ENCODE peak calls at places on chromosomes 12 and 14, in nine cellular contexts. U, C, L, R, K, H, G, F and T are unnamed samples.

GRCh38 chr12:89390802-89391673 is 38.7 kb upstream of the DUSP6 start:
- DNase-seq in F (no peak), C (no peak), G (no peak), U (no peak), H (no peak), K (peak; percentile 31), R (peak; percentile 6), L (peak; percentile 47), T (no peak)

GRCh38 chr14:98614741-98615140 is 657.3 kb downstream of the BCL11B start:
- DNase-seq in C (no peak), F (no peak), K (no peak), G (no peak), L (no peak), U (no peak), R (no peak), H (no peak), T (no peak)

GRCh38 chr12:97594236-97594635 is 131.6 kb downstream of the RMST start:
- DNase-seq in F (no peak), R (no peak), G (no peak), L (no peak), H (no peak), C (peak; percentile 34), U (no peak), K (no peak), T (no peak)

GRCh38 chr12:66287275-66287674 is 15.0 kb upstream of the HELB start:
- DNase-seq in K (no peak), R (no peak), C (no peak), U (no peak), H (no peak), F (no peak), L (no peak), G (no peak), T (no peak)

GRCh38 chr14:48527832-48528231 is 852.4 kb upstream of the MDGA2 start:
- DNase-seq in H (no peak), L (no peak), K (peak; percentile 52), F (no peak), G (no peak), R (no peak), U (no peak), C (no peak), T (no peak)

GRCh38 chr12:129296636-129297035 is 443.4 kb downstream of the GLT1D1 start:
- DNase-seq in G (no peak), R (no peak), U (no peak), L (no peak), H (no peak), F (no peak), C (no peak), K (no peak), T (no peak)

GRCh38 chr14:49972840-49973239 is 80.0 kb downstream of the ARF6 start:
- DNase-seq in K (peak; percentile 88), G (peak; percentile 56), R (peak; percentile 78), U (no peak), C (no peak), H (no peak), L (peak; percentile 89), F (no peak), T (no peak)

GRCh38 chr12:122333142-122334087 is 67.1 kb upstream of the VPS33A start:
- DNase-seq in C (no peak), L (peak; percentile 75), F (no peak), K (no peak), G (no peak), U (no peak), R (no peak), H (no peak), T (no peak)

GRCh38 chr14:69606816-69607215 is 4.6 kb upstream of the SUSD6 start:
- DNase-seq in U (no peak), G (no peak), F (no peak), H (no peak), R (no peak), L (no peak), C (no peak), K (no peak), T (no peak)

GRCh38 chr14:29709490-29709889 is 218.2 kb downstream of the PRKD1 start:
- DNase-seq in K (no peak), U (no peak), L (peak; percentile 76), C (no peak), G (no peak), H (no peak), F (no peak), R (no peak), T (no peak)
- H3K9me3 ChIP-seq in K (no peaks in the 10 kb centered on the region), U (no peaks in the 10 kb centered on the region), L (no peaks in the 10 kb centered on the region), C (no peaks in the 10 kb centered on the region), G (no peaks in the 10 kb centered on the region), H (no peaks in the 10 kb centered on the region), F (no peaks in the 10 kb centered on the region), R (no peaks in the 10 kb centered on the region), T (no peaks in the 10 kb centered on the region)

DNA sequence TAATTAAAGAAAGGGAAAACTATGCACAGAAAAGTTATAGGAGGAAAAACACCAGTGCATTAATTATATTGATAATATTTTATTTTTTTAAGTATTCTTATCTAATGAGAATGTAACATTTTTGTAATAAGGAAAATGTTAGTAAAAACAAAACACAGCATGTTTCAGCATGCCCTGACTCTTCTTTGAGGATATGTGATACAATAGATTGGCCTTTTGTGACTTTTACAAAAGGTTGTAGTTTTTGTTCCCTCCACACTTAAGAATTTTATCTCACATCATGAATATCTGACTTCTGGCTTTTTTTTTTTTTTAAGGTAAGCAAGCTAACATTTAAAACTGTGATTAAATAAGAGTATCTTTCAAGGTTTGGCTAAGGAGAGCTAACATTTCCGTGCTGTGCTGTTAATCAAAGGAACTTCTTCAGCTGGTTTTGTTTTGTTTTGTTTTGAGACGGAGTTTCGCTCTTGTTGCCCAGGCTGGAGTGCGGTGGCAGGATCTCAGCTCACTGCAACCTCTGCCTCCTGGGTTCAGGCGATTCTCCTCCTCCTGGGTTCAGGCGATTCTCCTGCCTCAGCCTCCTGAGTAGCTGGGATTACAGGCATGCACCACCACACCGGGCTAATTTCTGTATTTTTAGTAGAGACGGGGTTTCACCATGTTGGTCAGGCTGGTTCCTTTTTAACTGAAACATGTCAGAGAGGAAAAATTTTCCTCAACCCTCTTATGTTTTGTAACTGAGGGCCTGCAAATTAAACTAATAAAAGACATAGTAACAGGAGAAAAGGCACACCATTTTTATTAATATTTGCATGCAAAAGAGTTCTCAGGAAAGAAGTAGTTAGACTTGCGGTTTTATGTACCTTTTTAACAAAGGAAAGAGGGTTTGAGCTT is 30.7 kb upstream of the RESF1 start:
- DNase-seq in F (no peak), L (no peak), U (no peak), K (no peak), H (no peak), C (no peak), G (no peak), R (no peak), T (no peak)
- H3K9me3 ChIP-seq in F (peaks cover 5% of the 10 kb centered on the region), L (no peaks in the 10 kb centered on the region), U (no peaks in the 10 kb centered on the region), K (peaks cover 3% of the 10 kb centered on the region), H (no peaks in the 10 kb centered on the region), C (peaks cover 21% of the 10 kb centered on the region), G (peaks cover 2% of the 10 kb centered on the region), R (peaks cover 3% of the 10 kb centered on the region), T (no peaks in the 10 kb centered on the region)

DNA sequence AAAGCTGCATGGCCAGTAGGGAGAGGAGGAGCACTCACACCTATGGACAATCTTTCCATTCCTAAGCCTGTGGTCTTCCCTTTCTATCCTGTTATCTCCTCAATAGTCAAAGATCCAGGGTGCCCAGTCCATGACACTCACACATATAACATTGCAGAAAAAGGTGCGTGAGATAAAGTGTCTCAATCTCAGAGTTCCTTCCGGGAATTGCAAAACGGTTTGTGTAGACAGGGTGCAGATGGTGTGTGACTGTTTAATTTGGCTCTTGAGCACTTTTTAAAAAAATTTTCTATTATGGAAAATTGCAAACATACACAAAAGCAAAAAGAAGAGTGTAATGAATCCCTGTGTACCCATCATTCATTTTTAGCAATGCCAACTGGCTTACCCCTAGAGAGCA is 1493.6 kb downstream of the AACS start:
- DNase-seq in U (no peak), K (no peak), L (no peak), R (no peak), H (no peak), F (no peak), G (no peak), C (no peak), T (no peak)
- H3K9me3 ChIP-seq in U (no peaks in the 10 kb centered on the region), K (no peaks in the 10 kb centered on the region), L (no peaks in the 10 kb centered on the region), R (no peaks in the 10 kb centered on the region), H (no peaks in the 10 kb centered on the region), F (no peaks in the 10 kb centered on the region), G (no peaks in the 10 kb centered on the region), C (no peaks in the 10 kb centered on the region), T (no peaks in the 10 kb centered on the region)

DNA sequence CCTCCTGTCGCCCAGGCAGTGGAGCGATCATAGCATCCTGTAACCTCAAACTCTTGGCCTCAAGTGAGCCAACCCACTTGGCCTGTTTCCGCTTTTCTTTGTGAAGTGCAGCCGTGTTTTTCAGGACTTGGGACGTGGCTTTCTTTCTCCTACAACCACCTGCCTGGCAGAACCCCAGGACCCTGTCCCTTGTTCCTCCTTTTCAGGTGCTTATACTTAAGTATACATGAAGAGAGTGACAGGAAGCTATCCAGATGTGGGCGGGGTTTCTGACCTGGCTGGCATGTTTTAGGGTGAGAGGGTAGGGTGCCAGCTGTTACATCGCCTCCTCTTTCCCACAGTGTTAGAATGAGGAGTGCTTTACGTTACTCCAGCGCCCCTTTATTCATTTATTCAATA is 684 bp downstream of the ZNF140 start:
- DNase-seq in K (no peak), C (no peak), G (peak; percentile 18), L (no peak), R (no peak), H (no peak), U (no peak), F (no peak), T (no peak)
- H3K9me3 ChIP-seq in K (peaks cover 10% of the 10 kb centered on the region), C (peaks cover 86% of the 10 kb centered on the region), G (peaks cover 81% of the 10 kb centered on the region), L (peaks cover 1% of the 10 kb centered on the region), R (peaks cover 28% of the 10 kb centered on the region), H (peaks cover 36% of the 10 kb centered on the region), U (no peaks in the 10 kb centered on the region), F (peaks cover 50% of the 10 kb centered on the region), T (peaks cover 39% of the 10 kb centered on the region)